ENCODE peak calls at places on chromosomes 4 and X, in ten cellular contexts. B is right cardiac atrium, P is heart left ventricle, L is neuronal stem cell, O is A549, N is AG04450, Y is right atrium auricular region, Z is sigmoid colon, W is spleen, U is left lung. A is an unnamed sample.
A peak's percentile ranks its signal among the peaks of the same experiment; 100 is the strongest.

GRCh38 chrX:72120798-72121197 is 10.9 kb downstream of the RTL5 start:
- DNase-seq in B (no peak), P (no peak), L (no peak), O (no peak), N (no peak), Y (no peak), Z (peak; percentile 61), W (no peak), U (no peak), A (no peak)

GRCh38 chr4:8817081-8817812 is 54.4 kb downstream of the HMX1 start:
- DNase-seq in B (peak; percentile 24), P (no peak), L (no peak), O (no peak), N (no peak), Y (peak; percentile 36), Z (no peak), W (peak; percentile 40), U (peak; percentile 12), A (no peak)

GRCh38 chr4:128653514-128654420 is 155.7 kb upstream of the JADE1 start:
- DNase-seq in B (peak; percentile 81), P (peak; percentile 74), L (peak; percentile 76), O (no peak), N (peak; percentile 45), Y (peak; percentile 82), Z (peak; percentile 88), W (no peak), U (no peak), A (peak; percentile 27)

GRCh38 chr4:44320833-44321232 is 127.8 kb downstream of the KCTD8 start:
- DNase-seq in B (no peak), P (no peak), L (no peak), O (no peak), N (no peak), Y (no peak), Z (no peak), W (no peak), U (no peak), A (no peak)

GRCh38 chrX:56564921-56565861 is 1.8 kb downstream of the UBQLN2 start:
- DNase-seq in B (peak; percentile 37), P (no peak), L (peak; percentile 2), O (no peak), N (no peak), Y (no peak), Z (no peak), W (peak; percentile 65), U (no peak), A (no peak)

GRCh38 chrX:3346436-3347329 is at the start of gene MXRA5:
- DNase-seq in B (peak; percentile 46), P (peak; percentile 45), L (peak; percentile 21), O (no peak), N (no peak), Y (no peak), Z (peak; percentile 68), W (no peak), U (no peak), A (no peak)

GRCh38 chrX:132483523-132483922 is 5.3 kb downstream of the MBNL3 start:
- DNase-seq in B (no peak), P (no peak), L (no peak), O (no peak), N (no peak), Y (no peak), Z (no peak), W (no peak), U (no peak), A (no peak)

GRCh38 chr4:128571747-128572146 is 237.8 kb upstream of the JADE1 start:
- DNase-seq in B (peak; percentile 70), P (peak; percentile 42), L (no peak), O (peak; percentile 70), N (peak; percentile 75), Y (peak; percentile 76), Z (peak; percentile 82), W (no peak), U (no peak), A (no peak)

GRCh38 chr4:5460106-5460801 is 248.1 kb downstream of the EVC2 start:
- DNase-seq in B (peak; percentile 51), P (peak; percentile 35), L (peak; percentile 14), O (peak; percentile 38), N (peak; percentile 3), Y (no peak), Z (no peak), W (peak; percentile 77), U (no peak), A (peak; percentile 67)

GRCh38 chrX:19372170-19373033 is 28.7 kb downstream of the PDHA1 start:
- DNase-seq in B (peak; percentile 81), P (peak; percentile 52), L (peak; percentile 53), O (peak; percentile 67), N (peak; percentile 24), Y (peak; percentile 64), Z (peak; percentile 72), W (peak; percentile 86), U (peak; percentile 54), A (peak; percentile 76)

GRCh38 chrX:126339926-126340325 is 173.8 kb upstream of the DCAF12L2 start:
- DNase-seq in B (no peak), P (no peak), L (no peak), O (no peak), N (no peak), Y (no peak), Z (no peak), W (no peak), U (no peak), A (no peak)

GRCh38 chrX:86148024-86148511 is at the start of gene DACH2:
- DNase-seq in B (peak; percentile 88), P (peak; percentile 66), L (peak; percentile 74), O (peak; percentile 58), N (peak; percentile 24), Y (peak; percentile 78), Z (peak; percentile 87), W (peak; percentile 83), U (peak; percentile 78), A (peak; percentile 38)

GRCh38 chr4:48509543-48509942 is 19.5 kb downstream of the ZAR1 start:
- DNase-seq in B (no peak), P (no peak), L (no peak), O (no peak), N (no peak), Y (no peak), Z (no peak), W (no peak), U (no peak), A (no peak)

GRCh38 chr4:76813070-76813469 is 84.9 kb downstream of the SOWAHB start:
- DNase-seq in B (no peak), P (no peak), L (no peak), O (no peak), N (no peak), Y (no peak), Z (no peak), W (no peak), U (no peak), A (no peak)

GRCh38 chr4:113452868-113453620 is 308.5 kb downstream of the CAMK2D start:
- DNase-seq in B (no peak), P (no peak), L (no peak), O (no peak), N (no peak), Y (no peak), Z (no peak), W (no peak), U (no peak), A (no peak)
- H3K27ac ChIP-seq in B (peak overlapping the region; percentile 62), P (peak overlapping the region; percentile 8), L (no peak overlapping the region), O (no peak overlapping the region), N (no peak overlapping the region), Y (peak overlapping the region; percentile 56), Z (peak overlapping the region; percentile 75), W (no peak overlapping the region), U (peak overlapping the region; percentile 24), A (no peak overlapping the region)

GRCh38 chr4:1975880-1976279 is 32.9 kb downstream of the NELFA start:
- DNase-seq in B (no peak), P (no peak), L (no peak), O (no peak), N (no peak), Y (no peak), Z (no peak), W (peak; percentile 32), U (no peak), A (no peak)
- H3K27ac ChIP-seq in B (no peak overlapping the region), P (no peak overlapping the region), L (no peak overlapping the region), O (no peak overlapping the region), N (no peak overlapping the region), Y (no peak overlapping the region), Z (no peak overlapping the region), W (no peak overlapping the region), U (no peak overlapping the region), A (no peak overlapping the region)

GRCh38 chrX:10034740-10035260 is 67.6 kb downstream of the CLDN34 start:
- DNase-seq in B (no peak), P (no peak), L (no peak), O (no peak), N (no peak), Y (no peak), Z (peak; percentile 8), W (no peak), U (no peak), A (no peak)
- H3K27ac ChIP-seq in B (no peak overlapping the region), P (no peak overlapping the region), L (no peak overlapping the region), O (peak overlapping the region; percentile 98), N (no peak overlapping the region), Y (no peak overlapping the region), Z (no peak overlapping the region), W (no peak overlapping the region), U (no peak overlapping the region), A (no peak overlapping the region)

GRCh38 chr4:102809190-102809589 is 18.2 kb downstream of the UBE2D3 start:
- DNase-seq in B (no peak), P (no peak), L (no peak), O (no peak), N (no peak), Y (no peak), Z (no peak), W (no peak), U (no peak), A (no peak)
- H3K27ac ChIP-seq in B (no peak overlapping the region), P (no peak overlapping the region), L (no peak overlapping the region), O (no peak overlapping the region), N (no peak overlapping the region), Y (no peak overlapping the region), Z (no peak overlapping the region), W (no peak overlapping the region), U (no peak overlapping the region), A (no peak overlapping the region)

GRCh38 chrX:149762696-149763614 is 10.9 kb upstream of the HSFX1 start:
- DNase-seq in B (no peak), P (no peak), L (no peak), O (no peak), N (no peak), Y (peak; percentile 52), Z (no peak), W (peak; percentile 46), U (no peak), A (peak; percentile 0)
- H3K27ac ChIP-seq in B (no peak overlapping the region), P (no peak overlapping the region), L (no peak overlapping the region), O (no peak overlapping the region), N (no peak overlapping the region), Y (no peak overlapping the region), Z (no peak overlapping the region), W (no peak overlapping the region), U (no peak overlapping the region), A (no peak overlapping the region)